ENCODE peak calls at places on chromosomes 2 and 18, in ten cellular contexts. J, E, D, X, Q, F, A, M, Z and O are unnamed samples.

GRCh38 chr2:117523267-117523666 is 291.2 kb upstream of the DDX18 start:
- DNase-seq in Q (peak), X (no peak), A (peak), F (no peak), J (no peak), E (no peak), D (peak), M (no peak), Z (peak), O (peak)

GRCh38 chr2:239261336-239261735 is 139.5 kb downstream of the HDAC4 start:
- DNase-seq in Z (no peak), F (no peak), J (no peak), D (no peak), X (no peak), M (no peak), A (no peak), E (no peak), Q (no peak), O (no peak)

GRCh38 chr18:35941299-35941698 is 31.2 kb upstream of the RMP24 start:
- DNase-seq in J (no peak), D (no peak), X (no peak), Q (no peak), E (no peak), A (no peak), Z (no peak), M (no peak), F (no peak), O (no peak)

GRCh38 chr2:240622631-240623235 is 2.5 kb upstream of the GPR35 start:
- DNase-seq in E (no peak), J (no peak), Z (no peak), Q (no peak), F (no peak), M (no peak), A (no peak), D (no peak), X (no peak), O (no peak)

GRCh38 chr18:14975431-14975830 is 227.5 kb downstream of the ANKRD30B start:
- DNase-seq in M (no peak), Q (no peak), D (no peak), A (no peak), E (no peak), X (no peak), F (no peak), Z (no peak), J (no peak), O (peak)

GRCh38 chr2:148218326-148219075 is 197.6 kb downstream of the MBD5 start:
- DNase-seq in J (no peak), X (no peak), Z (no peak), M (no peak), A (no peak), F (no peak), E (no peak), Q (no peak), D (no peak), O (no peak)

GRCh38 chr2:119983108-119983507 is 29.8 kb upstream of the EPB41L5 start:
- DNase-seq in A (no peak), J (no peak), Q (no peak), F (no peak), M (no peak), X (no peak), E (no peak), D (no peak), Z (no peak), O (no peak)

GRCh38 chr18:58202406-58202730 is 158.3 kb downstream of the NEDD4L start:
- DNase-seq in E (peak), Z (no peak), A (no peak), X (no peak), F (no peak), J (no peak), Q (no peak), D (peak), M (no peak), O (peak)

GRCh38 chr2:118861242-118861641 is 13.8 kb upstream of the EN1 start:
- DNase-seq in Z (no peak), A (no peak), M (no peak), D (no peak), E (no peak), Q (no peak), X (no peak), F (no peak), J (no peak), O (no peak)

GRCh38 chr2:232310189-232310588 is 68.4 kb upstream of the ALPP start:
- DNase-seq in X (no peak), E (no peak), Q (no peak), Z (no peak), D (no peak), M (no peak), A (no peak), J (no peak), F (no peak), O (no peak)

GRCh38 chr2:926259-926780 is 24.3 kb upstream of the SNTG2 start:
- DNase-seq in F (no peak), Q (no peak), A (no peak), E (no peak), D (no peak), X (no peak), J (no peak), M (no peak), Z (no peak), O (no peak)

GRCh38 chr2:144836635-144837350 is 316.9 kb upstream of the ZEB2 start:
- DNase-seq in Q (peak), X (peak), F (no peak), D (no peak), E (peak), Z (no peak), A (no peak), M (no peak), J (no peak), O (peak)

GRCh38 chr2:108833219-108833618 is 46.6 kb downstream of the CCDC138 start:
- DNase-seq in M (no peak), A (no peak), Q (no peak), Z (no peak), D (no peak), F (peak), J (no peak), X (peak), E (no peak), O (no peak)

GRCh38 chr18:67733094-67733493 is 216.6 kb upstream of the DSEL start:
- DNase-seq in D (no peak), A (peak), X (peak), M (no peak), J (no peak), Q (no peak), Z (no peak), E (peak), F (no peak), O (peak)

GRCh38 chr18:10245517-10246175 is 208.8 kb upstream of the APCDD1 start:
- DNase-seq in X (no peak), F (no peak), J (no peak), Z (no peak), D (no peak), A (no peak), M (no peak), E (no peak), Q (no peak), O (no peak)

GRCh38 chr2:70957838-70958237 is 20.6 kb upstream of the ANKRD53 start:
- DNase-seq in F (no peak), J (no peak), E (no peak), A (no peak), X (no peak), Q (no peak), M (no peak), D (peak), Z (no peak), O (no peak)

GRCh38 chr2:203396667-203397066 is 68.5 kb downstream of the ABI2 start:
- DNase-seq in Q (no peak), A (no peak), M (no peak), E (no peak), F (no peak), X (no peak), J (no peak), D (no peak), Z (peak), O (no peak)

GRCh38 chr2:10084956-10085851 is 5.0 kb upstream of the CYS1 start:
- DNase-seq in X (no peak), F (no peak), Z (no peak), M (no peak), J (no peak), Q (no peak), D (peak), A (no peak), E (no peak), O (no peak)

GRCh38 chr18:44079602-44080001 is 601.1 kb upstream of the SETBP1 start:
- DNase-seq in D (peak), Q (no peak), F (no peak), X (peak), E (peak), Z (peak), J (no peak), A (no peak), M (no peak), O (peak)

GRCh38 chr2:230360028-230360427 is 33.0 kb downstream of the SP140L start:
- DNase-seq in A (no peak), M (no peak), X (no peak), Q (no peak), Z (no peak), E (no peak), D (no peak), J (no peak), F (no peak), O (no peak)

GRCh38 chr2:38462121-38462634 is 85.1 kb upstream of the ATL2 start:
- DNase-seq in J (no peak), F (no peak), E (peak), Z (peak), M (no peak), Q (no peak), A (peak), D (peak), X (peak), O (peak)

GRCh38 chr2:11342561-11343343 is 1.7 kb downstream of the ROCK2 start:
- DNase-seq in D (peak), Z (peak), Q (no peak), X (peak), J (no peak), E (peak), F (peak), A (peak), M (no peak), O (peak)

GRCh38 chr18:80147037-80147417 is 38.0 kb downstream of the ADNP2 start:
- DNase-seq in F (peak), A (no peak), D (no peak), J (peak), Q (no peak), Z (no peak), M (no peak), E (no peak), X (peak), O (no peak)

GRCh38 chr2:191933307-191934105 is 86.6 kb upstream of the CAVIN2 start:
- DNase-seq in Z (no peak), Q (no peak), F (peak), E (peak), J (no peak), M (no peak), D (no peak), A (no peak), X (no peak), O (peak)

GRCh38 chr2:76870011-76870410 is 652.2 kb downstream of the LRRTM4 start:
- DNase-seq in D (peak), Q (no peak), M (no peak), Z (no peak), F (no peak), A (no peak), J (no peak), E (no peak), X (no peak), O (peak)

GRCh38 chr2:214504599-214505376 is 93.9 kb downstream of the VWC2L start:
- DNase-seq in M (no peak), E (no peak), Q (no peak), Z (no peak), X (no peak), D (no peak), F (no peak), J (no peak), A (no peak), O (peak)

GRCh38 chr2:238635637-238636036 is 208.9 kb downstream of the ASB1 start:
- DNase-seq in A (no peak), Q (no peak), M (no peak), Z (no peak), X (no peak), F (no peak), J (no peak), E (no peak), D (no peak), O (no peak)

GRCh38 chr18:7177131-7177744 is 53.7 kb upstream of the LRRC30 start:
- DNase-seq in X (peak), J (peak), M (peak), Z (peak), E (peak), Q (no peak), A (peak), F (no peak), D (peak), O (peak)

GRCh38 chr2:63056309-63057065 is 5.9 kb downstream of the OTX1 start:
- DNase-seq in Z (no peak), A (no peak), Q (no peak), X (no peak), M (no peak), J (peak), D (peak), E (no peak), F (peak), O (no peak)

GRCh38 chr18:26415041-26415440 is 133.3 kb downstream of the KCTD1 start:
- DNase-seq in J (no peak), F (no peak), M (no peak), A (no peak), E (no peak), X (peak), Z (no peak), D (no peak), Q (no peak), O (no peak)

GRCh38 chr2:40783704-40784103 is 331.8 kb upstream of the SLC8A1 start:
- DNase-seq in X (no peak), D (no peak), Z (no peak), J (no peak), F (no peak), Q (no peak), E (no peak), M (no peak), A (no peak), O (no peak)

GRCh38 chr18:48052291-48052840 is 121.9 kb upstream of the SMAD2 start:
- DNase-seq in A (no peak), M (no peak), X (no peak), Z (no peak), F (no peak), J (no peak), Q (no peak), D (no peak), E (no peak), O (no peak)

GRCh38 chr18:63155169-63155852 is 164.3 kb downstream of the BCL2 start:
- DNase-seq in J (peak), F (peak), A (peak), E (no peak), X (no peak), Z (peak), Q (peak), D (peak), M (peak), O (peak)

GRCh38 chr2:70328921-70329561 is 27.2 kb upstream of the FAM136A start:
- DNase-seq in A (peak), X (no peak), Q (no peak), Z (peak), E (no peak), D (peak), F (no peak), M (no peak), J (no peak), O (peak)

GRCh38 chr18:45806226-45806625 is 19.2 kb upstream of the SIGLEC15 start:
- DNase-seq in F (no peak), Q (no peak), M (no peak), D (no peak), X (peak), A (no peak), Z (no peak), J (no peak), E (peak), O (peak)

GRCh38 chr2:139122711-139123158 is 342.5 kb upstream of the NXPH2 start:
- DNase-seq in F (no peak), J (no peak), E (peak), Z (peak), X (peak), D (peak), M (no peak), A (peak), Q (no peak), O (no peak)

GRCh38 chr2:73749314-73749713 is 12.2 kb upstream of the TPRKB start:
- DNase-seq in A (no peak), E (no peak), F (no peak), Z (no peak), J (no peak), Q (no peak), M (no peak), X (no peak), D (no peak), O (no peak)

GRCh38 chr2:73740767-73741166 is 3.6 kb upstream of the TPRKB start:
- DNase-seq in M (no peak), F (no peak), E (no peak), X (no peak), D (no peak), A (no peak), Z (no peak), J (no peak), Q (no peak), O (no peak)

GRCh38 chr2:73746877-73747208 is 9.7 kb upstream of the TPRKB start:
- DNase-seq in M (no peak), Z (no peak), X (no peak), E (no peak), F (no peak), D (no peak), A (no peak), Q (no peak), J (no peak), O (no peak)

GRCh38 chr2:73746015-73746876 is 9.1 kb upstream of the TPRKB start:
- DNase-seq in F (no peak), X (no peak), Q (no peak), E (no peak), J (peak), M (no peak), Z (no peak), A (no peak), D (no peak), O (no peak)
- TF ChIP-seq CTCF in F (no peak), X (no peak), Q (no peak), E (no peak), J (no peak), M (no peak), Z (no peak), A (no peak), D (no peak), O (no peak)

GRCh38 chr2:105361132-105361889 is 24.0 kb downstream of the C2orf49 start:
- DNase-seq in E (no peak), M (no peak), F (no peak), Q (no peak), X (no peak), D (no peak), Z (no peak), A (no peak), J (no peak), O (no peak)
- TF ChIP-seq CTCF in E (no peak), M (no peak), F (no peak), Q (no peak), X (no peak), D (no peak), Z (no peak), A (no peak), J (no peak), O (no peak)

GRCh38 chr2:27133905-27134780 is at the start of gene PREB:
- DNase-seq in J (peak), F (peak), D (peak), Q (peak), E (peak), A (peak), X (peak), M (peak), Z (peak), O (peak)
- TF ChIP-seq CTCF in J (no peak), F (peak), D (peak), Q (no peak), E (peak), A (no peak), X (peak), M (peak), Z (no peak), O (no peak)

GRCh38 chr18:23321996-23322395 is 131.1 kb upstream of the RIOK3 start:
- DNase-seq in J (no peak), M (no peak), Q (no peak), X (no peak), A (no peak), Z (no peak), F (no peak), E (no peak), D (no peak), O (no peak)

GRCh38 chr18:23320709-23321236 is 132.3 kb upstream of the RIOK3 start:
- DNase-seq in D (no peak), E (no peak), Q (no peak), J (no peak), Z (no peak), M (no peak), F (no peak), X (no peak), A (no peak), O (no peak)

GRCh38 chr18:23330423-23330822 is 122.7 kb upstream of the RIOK3 start:
- DNase-seq in A (no peak), X (no peak), E (no peak), J (no peak), M (no peak), Z (no peak), D (no peak), Q (no peak), F (peak), O (no peak)

GRCh38 chr18:23324056-23324811 is 128.9 kb upstream of the RIOK3 start:
- DNase-seq in M (no peak), D (no peak), Q (no peak), A (no peak), Z (no peak), X (no peak), E (no peak), F (no peak), J (no peak), O (no peak)

DNA sequence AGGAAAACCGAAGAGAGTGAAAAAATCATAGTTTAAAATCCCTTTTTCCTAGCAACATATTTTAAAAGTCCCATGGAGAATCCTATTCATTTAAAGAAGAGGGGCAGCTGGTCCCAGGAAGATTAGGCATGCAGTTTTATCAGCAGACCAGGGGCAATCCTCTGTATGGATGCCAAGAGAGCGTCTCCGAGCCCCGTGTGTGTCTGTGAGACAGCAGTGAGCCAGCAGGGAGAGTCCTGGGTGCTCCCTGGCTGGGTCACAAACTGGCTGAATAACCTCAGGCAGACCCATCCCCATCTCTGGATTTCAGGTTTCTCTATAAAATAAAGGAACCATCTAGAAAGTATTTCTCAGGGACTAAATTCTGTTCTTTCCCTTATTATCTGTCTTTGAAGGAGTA is 128.2 kb upstream of the RIOK3 start:
- DNase-seq in M (no peak), Z (no peak), E (no peak), F (no peak), A (no peak), J (no peak), Q (no peak), D (no peak), X (no peak), O (no peak)
- TF ChIP-seq CTCF in M (no peak), Z (no peak), E (no peak), F (no peak), A (no peak), J (no peak), Q (no peak), D (no peak), X (no peak), O (no peak)

GRCh38 chr2:85868837-85869236 is 20.0 kb downstream of the ST3GAL5 start:
- DNase-seq in J (no peak), M (no peak), A (no peak), D (no peak), Z (no peak), Q (no peak), F (no peak), E (no peak), X (no peak), O (no peak)

GRCh38 chr2:85875613-85876012 is 13.2 kb downstream of the ST3GAL5 start:
- DNase-seq in A (no peak), Z (no peak), Q (no peak), D (no peak), F (no peak), X (no peak), M (no peak), J (no peak), E (no peak), O (no peak)

GRCh38 chr2:85872536-85873161 is 16.1 kb downstream of the ST3GAL5 start:
- DNase-seq in J (no peak), F (no peak), D (no peak), Q (no peak), X (no peak), E (no peak), A (no peak), M (no peak), Z (no peak), O (no peak)

GRCh38 chr2:85871494-85872164 is 17.2 kb downstream of the ST3GAL5 start:
- DNase-seq in Q (no peak), X (no peak), M (no peak), Z (no peak), E (no peak), D (no peak), A (no peak), J (no peak), F (no peak), O (no peak)

GRCh38 chr2:85873679-85874078 is 15.1 kb downstream of the ST3GAL5 start:
- DNase-seq in Z (peak), Q (no peak), X (no peak), F (no peak), M (no peak), D (no peak), J (no peak), E (no peak), A (no peak), O (no peak)
- TF ChIP-seq CTCF in Z (no peak), Q (no peak), X (peak), F (peak), M (peak), D (no peak), J (peak), E (peak), A (no peak), O (no peak)

GRCh38 chr2:164479460-164479859 is 141.8 kb downstream of the GRB14 start:
- DNase-seq in F (no peak), E (peak), J (peak), A (no peak), Q (no peak), D (peak), Z (peak), M (peak), X (peak), O (peak)
- TF ChIP-seq CTCF in F (peak), E (peak), J (peak), A (peak), Q (peak), D (peak), Z (peak), M (peak), X (peak), O (peak)